ENCODE peak calls at places on chromosome X, in eight cellular contexts. One of them, this sample, is unnamed.

GRCh38 chrX:98338544-98338943 is 1454.8 kb downstream of the RPA4 start:
- DNase-seq in foreskin fibroblast: no peak
- DNase-seq in hepatocyte: no peak
- DNase-seq in neural progenitor cell: no peak
- DNase-seq in dorsolateral prefrontal cortex: no peak
- DNase-seq in left lung: no peak
- DNase-seq in PC-3: no peak
- DNase-seq in bronchial epithelial cell: peak; percentile 0
- DNase-seq in this sample: no peak

GRCh38 chrX:134548257-134548732 is 88.3 kb downstream of the HPRT1 start:
- DNase-seq in foreskin fibroblast: no peak
- DNase-seq in hepatocyte: no peak
- DNase-seq in neural progenitor cell: peak; percentile 50
- DNase-seq in dorsolateral prefrontal cortex: no peak
- DNase-seq in left lung: no peak
- DNase-seq in PC-3: peak; percentile 21
- DNase-seq in bronchial epithelial cell: no peak
- DNase-seq in this sample: no peak

GRCh38 chrX:96692454-96692853 is 7.8 kb downstream of the DIAPH2 start:
- DNase-seq in foreskin fibroblast: peak; percentile 56
- DNase-seq in hepatocyte: no peak
- DNase-seq in neural progenitor cell: no peak
- DNase-seq in dorsolateral prefrontal cortex: no peak
- DNase-seq in left lung: no peak
- DNase-seq in PC-3: no peak
- DNase-seq in bronchial epithelial cell: peak; percentile 19
- DNase-seq in this sample: no peak

GRCh38 chrX:63258144-63258543 is 93.0 kb downstream of the SPIN4 start:
- DNase-seq in foreskin fibroblast: no peak
- DNase-seq in hepatocyte: no peak
- DNase-seq in neural progenitor cell: no peak
- DNase-seq in dorsolateral prefrontal cortex: no peak
- DNase-seq in left lung: no peak
- DNase-seq in PC-3: no peak
- DNase-seq in bronchial epithelial cell: no peak
- DNase-seq in this sample: no peak

GRCh38 chrX:120457766-120458180 is 11.3 kb downstream of the LAMP2 start:
- DNase-seq in foreskin fibroblast: peak; percentile 83
- DNase-seq in hepatocyte: peak; percentile 15
- DNase-seq in neural progenitor cell: no peak
- DNase-seq in dorsolateral prefrontal cortex: no peak
- DNase-seq in left lung: no peak
- DNase-seq in PC-3: peak; percentile 90
- DNase-seq in bronchial epithelial cell: peak; percentile 96
- DNase-seq in this sample: peak; percentile 69

GRCh38 chrX:122188751-122189150 is 995.3 kb upstream of the GRIA3 start:
- DNase-seq in foreskin fibroblast: peak; percentile 38
- DNase-seq in hepatocyte: no peak
- DNase-seq in neural progenitor cell: no peak
- DNase-seq in dorsolateral prefrontal cortex: no peak
- DNase-seq in left lung: no peak
- DNase-seq in PC-3: peak; percentile 22
- DNase-seq in bronchial epithelial cell: peak; percentile 67
- DNase-seq in this sample: no peak

GRCh38 chrX:7706032-7706431 is 136.9 kb upstream of the VCX start:
- DNase-seq in foreskin fibroblast: peak; percentile 38
- DNase-seq in hepatocyte: no peak
- DNase-seq in neural progenitor cell: no peak
- DNase-seq in dorsolateral prefrontal cortex: no peak
- DNase-seq in left lung: no peak
- DNase-seq in PC-3: peak; percentile 5
- DNase-seq in bronchial epithelial cell: peak; percentile 5
- DNase-seq in this sample: no peak

GRCh38 chrX:9942086-9942485 is 25.1 kb upstream of the CLDN34 start:
- DNase-seq in foreskin fibroblast: no peak
- DNase-seq in hepatocyte: no peak
- DNase-seq in neural progenitor cell: no peak
- DNase-seq in dorsolateral prefrontal cortex: no peak
- DNase-seq in left lung: no peak
- DNase-seq in PC-3: no peak
- DNase-seq in bronchial epithelial cell: no peak
- DNase-seq in this sample: no peak

GRCh38 chrX:65688403-65688881 is 21.0 kb downstream of the MSN start:
- DNase-seq in foreskin fibroblast: peak; percentile 64
- DNase-seq in hepatocyte: no peak
- DNase-seq in neural progenitor cell: no peak
- DNase-seq in dorsolateral prefrontal cortex: no peak
- DNase-seq in left lung: no peak
- DNase-seq in PC-3: no peak
- DNase-seq in bronchial epithelial cell: peak; percentile 70
- DNase-seq in this sample: no peak

GRCh38 chrX:101749436-101749835 is 89.8 kb upstream of the ARMCX2 start:
- DNase-seq in foreskin fibroblast: peak; percentile 3
- DNase-seq in hepatocyte: no peak
- DNase-seq in neural progenitor cell: no peak
- DNase-seq in dorsolateral prefrontal cortex: no peak
- DNase-seq in left lung: no peak
- DNase-seq in PC-3: peak; percentile 2
- DNase-seq in bronchial epithelial cell: no peak
- DNase-seq in this sample: no peak

GRCh38 chrX:111648802-111649201 is 32.2 kb upstream of the ALG13 start:
- DNase-seq in foreskin fibroblast: no peak
- DNase-seq in hepatocyte: no peak
- DNase-seq in neural progenitor cell: no peak
- DNase-seq in dorsolateral prefrontal cortex: no peak
- DNase-seq in left lung: no peak
- DNase-seq in PC-3: no peak
- DNase-seq in bronchial epithelial cell: no peak
- DNase-seq in this sample: no peak

GRCh38 chrX:13690836-13691235 is 1.9 kb downstream of the RAB9A start:
- DNase-seq in foreskin fibroblast: peak; percentile 21
- DNase-seq in hepatocyte: no peak
- DNase-seq in neural progenitor cell: no peak
- DNase-seq in dorsolateral prefrontal cortex: no peak
- DNase-seq in left lung: no peak
- DNase-seq in PC-3: peak; percentile 42
- DNase-seq in bronchial epithelial cell: no peak
- DNase-seq in this sample: no peak

GRCh38 chrX:141669689-141670088 is 28.9 kb downstream of the SPANXD start:
- DNase-seq in foreskin fibroblast: peak; percentile 11
- DNase-seq in hepatocyte: no peak
- DNase-seq in neural progenitor cell: no peak
- DNase-seq in dorsolateral prefrontal cortex: no peak
- DNase-seq in left lung: no peak
- DNase-seq in PC-3: no peak
- DNase-seq in bronchial epithelial cell: no peak
- DNase-seq in this sample: no peak

GRCh38 chrX:79146552-79147390 is 2.3 kb downstream of the GPR174 start:
- DNase-seq in foreskin fibroblast: no peak
- DNase-seq in hepatocyte: no peak
- DNase-seq in neural progenitor cell: no peak
- DNase-seq in dorsolateral prefrontal cortex: no peak
- DNase-seq in left lung: no peak
- DNase-seq in PC-3: no peak
- DNase-seq in bronchial epithelial cell: no peak
- DNase-seq in this sample: no peak

GRCh38 chrX:120790118-120790517 is 85.5 kb downstream of the CT47B1 start:
- DNase-seq in foreskin fibroblast: peak; percentile 84
- DNase-seq in hepatocyte: peak; percentile 83
- DNase-seq in neural progenitor cell: peak; percentile 78
- DNase-seq in dorsolateral prefrontal cortex: peak; percentile 58
- DNase-seq in left lung: no peak
- DNase-seq in PC-3: peak; percentile 86
- DNase-seq in bronchial epithelial cell: peak; percentile 55
- DNase-seq in this sample: no peak

GRCh38 chrX:55907968-55908607 is 190.5 kb downstream of the RRAGB start:
- DNase-seq in foreskin fibroblast: peak; percentile 25
- DNase-seq in hepatocyte: peak; percentile 84
- DNase-seq in neural progenitor cell: peak; percentile 81
- DNase-seq in dorsolateral prefrontal cortex: no peak
- DNase-seq in left lung: peak; percentile 41
- DNase-seq in PC-3: peak; percentile 77
- DNase-seq in bronchial epithelial cell: peak; percentile 48
- DNase-seq in this sample: no peak

GRCh38 chrX:30141966-30142365 is 73.4 kb upstream of the MAGEB2 start:
- DNase-seq in foreskin fibroblast: peak; percentile 7
- DNase-seq in hepatocyte: peak; percentile 32
- DNase-seq in neural progenitor cell: peak; percentile 71
- DNase-seq in dorsolateral prefrontal cortex: no peak
- DNase-seq in left lung: no peak
- DNase-seq in PC-3: peak; percentile 63
- DNase-seq in bronchial epithelial cell: peak; percentile 6
- DNase-seq in this sample: peak; percentile 2

GRCh38 chrX:53445977-53446376 is 11.8 kb upstream of the HSD17B10 start:
- DNase-seq in foreskin fibroblast: peak; percentile 61
- DNase-seq in hepatocyte: peak; percentile 51
- DNase-seq in neural progenitor cell: peak; percentile 60
- DNase-seq in dorsolateral prefrontal cortex: peak; percentile 50
- DNase-seq in left lung: peak; percentile 36
- DNase-seq in PC-3: peak; percentile 64
- DNase-seq in bronchial epithelial cell: no peak
- DNase-seq in this sample: no peak

GRCh38 chrX:131792356-131792749 is 230.7 kb upstream of the STK26 start:
- DNase-seq in foreskin fibroblast: peak; percentile 12
- DNase-seq in hepatocyte: no peak
- DNase-seq in neural progenitor cell: no peak
- DNase-seq in dorsolateral prefrontal cortex: peak; percentile 94
- DNase-seq in left lung: peak; percentile 88
- DNase-seq in PC-3: peak; percentile 23
- DNase-seq in bronchial epithelial cell: no peak
- DNase-seq in this sample: no peak

DNA sequence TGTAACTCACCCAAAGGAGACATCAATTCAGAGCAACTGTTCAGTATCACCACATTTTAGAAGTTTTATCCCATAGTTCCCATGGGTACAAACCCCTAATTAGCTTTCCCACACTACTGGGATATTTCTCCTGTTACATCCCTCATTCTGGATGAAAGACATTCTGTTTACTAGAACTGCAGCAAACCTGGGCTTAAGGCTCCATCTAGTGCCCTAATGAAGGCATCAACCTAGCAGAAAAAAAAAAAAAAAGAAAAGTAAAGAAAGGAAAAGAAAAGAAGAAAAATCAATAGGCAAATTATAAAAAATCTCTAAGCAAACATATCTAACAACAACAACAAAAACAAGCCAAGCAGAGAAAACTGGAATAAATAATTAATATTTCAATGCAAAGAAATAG is 133.7 kb upstream of the CPXCR1 start:
- DNase-seq in foreskin fibroblast: no peak
- DNase-seq in hepatocyte: peak; percentile 74
- DNase-seq in neural progenitor cell: peak; percentile 77
- DNase-seq in dorsolateral prefrontal cortex: no peak
- DNase-seq in left lung: no peak
- DNase-seq in PC-3: peak; percentile 45
- DNase-seq in bronchial epithelial cell: no peak
- DNase-seq in this sample: no peak
- H3K4me3 ChIP-seq in foreskin fibroblast: no peak overlapping the region
- H3K4me3 ChIP-seq in hepatocyte: peak overlapping the region; percentile 11
- H3K4me3 ChIP-seq in neural progenitor cell: no peak overlapping the region
- H3K4me3 ChIP-seq in dorsolateral prefrontal cortex: peak overlapping the region; percentile 27
- H3K4me3 ChIP-seq in left lung: no peak overlapping the region
- H3K4me3 ChIP-seq in PC-3: peak overlapping the region; percentile 31
- H3K4me3 ChIP-seq in bronchial epithelial cell: no peak overlapping the region
- H3K4me3 ChIP-seq in this sample: no peak overlapping the region

GRCh38 chrX:1453951-1454785 is 1.5 kb upstream of the ASMTL start:
- DNase-seq in foreskin fibroblast: peak; percentile 91
- DNase-seq in hepatocyte: peak; percentile 90
- DNase-seq in neural progenitor cell: peak; percentile 91
- DNase-seq in dorsolateral prefrontal cortex: peak; percentile 67
- DNase-seq in left lung: peak; percentile 87
- DNase-seq in PC-3: peak; percentile 82
- DNase-seq in bronchial epithelial cell: peak; percentile 50
- DNase-seq in this sample: no peak
- H3K4me3 ChIP-seq in foreskin fibroblast: peak overlapping the region; percentile 65
- H3K4me3 ChIP-seq in hepatocyte: no peak overlapping the region
- H3K4me3 ChIP-seq in neural progenitor cell: peak overlapping the region; percentile 30
- H3K4me3 ChIP-seq in dorsolateral prefrontal cortex: peak overlapping the region; percentile 90
- H3K4me3 ChIP-seq in left lung: peak overlapping the region; percentile 19
- H3K4me3 ChIP-seq in PC-3: no peak overlapping the region
- H3K4me3 ChIP-seq in bronchial epithelial cell: peak overlapping the region; percentile 9
- H3K4me3 ChIP-seq in this sample: peak overlapping the region; percentile 76

GRCh38 chrX:48532201-48532600 is 7.3 kb upstream of the TBC1D25 start:
- DNase-seq in foreskin fibroblast: peak; percentile 8
- DNase-seq in hepatocyte: no peak
- DNase-seq in neural progenitor cell: no peak
- DNase-seq in dorsolateral prefrontal cortex: no peak
- DNase-seq in left lung: no peak
- DNase-seq in PC-3: no peak
- DNase-seq in bronchial epithelial cell: no peak
- DNase-seq in this sample: no peak

GRCh38 chrX:48533165-48533564 is 6.3 kb upstream of the TBC1D25 start:
- DNase-seq in foreskin fibroblast: no peak
- DNase-seq in hepatocyte: no peak
- DNase-seq in neural progenitor cell: no peak
- DNase-seq in dorsolateral prefrontal cortex: no peak
- DNase-seq in left lung: no peak
- DNase-seq in PC-3: no peak
- DNase-seq in bronchial epithelial cell: peak; percentile 33
- DNase-seq in this sample: no peak

GRCh38 chrX:48530736-48531135 is 8.8 kb upstream of the TBC1D25 start:
- DNase-seq in foreskin fibroblast: peak; percentile 29
- DNase-seq in hepatocyte: no peak
- DNase-seq in neural progenitor cell: no peak
- DNase-seq in dorsolateral prefrontal cortex: no peak
- DNase-seq in left lung: no peak
- DNase-seq in PC-3: peak; percentile 18
- DNase-seq in bronchial epithelial cell: peak; percentile 54
- DNase-seq in this sample: no peak

DNA sequence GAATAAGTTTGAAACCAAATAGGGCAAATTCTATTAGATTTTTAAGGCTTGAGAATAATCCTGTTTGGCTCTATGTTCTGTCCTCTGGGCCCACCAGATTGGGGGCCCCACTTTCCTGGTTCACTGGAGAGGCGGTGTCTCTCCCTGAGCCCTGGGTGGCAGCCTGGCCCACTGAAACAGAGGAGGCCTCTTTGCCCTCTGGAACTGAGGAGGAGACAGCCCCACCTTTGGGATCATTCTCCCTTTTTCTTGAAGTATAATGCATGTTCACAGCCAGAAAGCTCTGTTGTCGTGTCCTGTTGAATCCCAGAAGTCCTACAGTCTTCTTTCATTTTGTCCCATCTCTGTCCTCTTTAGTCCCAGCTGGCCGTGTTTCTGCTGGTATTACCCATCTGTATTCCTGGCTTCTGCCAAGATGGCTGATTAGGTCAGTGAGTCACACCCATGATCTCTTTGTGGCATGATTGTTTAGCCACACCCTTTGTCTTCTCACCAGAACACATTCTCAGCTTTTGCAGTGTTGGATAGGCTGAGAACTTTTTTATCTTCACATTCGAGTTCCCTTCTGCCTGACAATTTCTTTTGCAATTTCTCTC is 8.1 kb upstream of the TBC1D25 start:
- DNase-seq in foreskin fibroblast: peak; percentile 81
- DNase-seq in hepatocyte: no peak
- DNase-seq in neural progenitor cell: no peak
- DNase-seq in dorsolateral prefrontal cortex: no peak
- DNase-seq in left lung: no peak
- DNase-seq in PC-3: peak; percentile 80
- DNase-seq in bronchial epithelial cell: peak; percentile 84
- DNase-seq in this sample: no peak
- H3K4me3 ChIP-seq in foreskin fibroblast: no peak overlapping the region
- H3K4me3 ChIP-seq in hepatocyte: no peak overlapping the region
- H3K4me3 ChIP-seq in neural progenitor cell: no peak overlapping the region
- H3K4me3 ChIP-seq in dorsolateral prefrontal cortex: no peak overlapping the region
- H3K4me3 ChIP-seq in left lung: no peak overlapping the region
- H3K4me3 ChIP-seq in PC-3: no peak overlapping the region
- H3K4me3 ChIP-seq in bronchial epithelial cell: no peak overlapping the region
- H3K4me3 ChIP-seq in this sample: no peak overlapping the region

GRCh38 chrX:38327775-38328081 is 419 bp upstream of the RPGR start:
- DNase-seq in foreskin fibroblast: no peak
- DNase-seq in hepatocyte: no peak
- DNase-seq in neural progenitor cell: no peak
- DNase-seq in dorsolateral prefrontal cortex: no peak
- DNase-seq in left lung: no peak
- DNase-seq in PC-3: no peak
- DNase-seq in bronchial epithelial cell: no peak
- DNase-seq in this sample: no peak
- H3K4me3 ChIP-seq in foreskin fibroblast: no peak overlapping the region
- H3K4me3 ChIP-seq in hepatocyte: no peak overlapping the region
- H3K4me3 ChIP-seq in neural progenitor cell: no peak overlapping the region
- H3K4me3 ChIP-seq in dorsolateral prefrontal cortex: peak overlapping the region; percentile 78
- H3K4me3 ChIP-seq in left lung: no peak overlapping the region
- H3K4me3 ChIP-seq in PC-3: peak overlapping the region; percentile 79
- H3K4me3 ChIP-seq in bronchial epithelial cell: no peak overlapping the region
- H3K4me3 ChIP-seq in this sample: peak overlapping the region; percentile 66

This sample was measured in skeletal muscle cell.